ENCODE peak calls at places on chromosomes 12 and 14, in five cellular contexts. One of them, this sample, is unnamed.

GRCh38 chr12:124621296-124621660 is 53.9 kb upstream of the NCOR2 start:
- DNase-seq in cardiac fibroblast: peak; percentile 83
- DNase-seq in MG63: peak; percentile 94
- DNase-seq in CD4-positive, alpha-beta memory T cell: no peak
- DNase-seq in cardiac muscle cell: no peak
- DNase-seq in this sample: no peak

GRCh38 chr12:101963703-101964102 is 86.3 kb downstream of the DRAM1 start:
- DNase-seq in cardiac muscle cell: no peak
- DNase-seq in MG63: peak; percentile 13
- DNase-seq in CD4-positive, alpha-beta memory T cell: no peak
- DNase-seq in cardiac fibroblast: peak; percentile 12
- DNase-seq in this sample: no peak

GRCh38 chr12:130401703-130402102 is 64.0 kb downstream of the PIWIL1 start:
- DNase-seq in MG63: no peak
- DNase-seq in cardiac muscle cell: peak; percentile 51
- DNase-seq in cardiac fibroblast: no peak
- DNase-seq in CD4-positive, alpha-beta memory T cell: no peak
- DNase-seq in this sample: no peak

GRCh38 chr12:70305794-70306193 is 60.3 kb upstream of the KCNMB4 start:
- DNase-seq in CD4-positive, alpha-beta memory T cell: no peak
- DNase-seq in cardiac muscle cell: no peak
- DNase-seq in MG63: no peak
- DNase-seq in cardiac fibroblast: no peak
- DNase-seq in this sample: no peak

GRCh38 chr12:52439420-52439819 is 5.2 kb upstream of the KRT75 start:
- DNase-seq in MG63: no peak
- DNase-seq in cardiac muscle cell: no peak
- DNase-seq in CD4-positive, alpha-beta memory T cell: no peak
- DNase-seq in cardiac fibroblast: no peak
- DNase-seq in this sample: no peak

GRCh38 chr14:99564256-99564902 is 39.6 kb downstream of the CCDC85C start:
- DNase-seq in cardiac muscle cell: peak; percentile 82
- DNase-seq in CD4-positive, alpha-beta memory T cell: no peak
- DNase-seq in MG63: no peak
- DNase-seq in cardiac fibroblast: peak; percentile 94
- DNase-seq in this sample: no peak

GRCh38 chr12:38639625-38640024 is 265.8 kb downstream of the CPNE8 start:
- DNase-seq in MG63: no peak
- DNase-seq in CD4-positive, alpha-beta memory T cell: no peak
- DNase-seq in cardiac muscle cell: no peak
- DNase-seq in cardiac fibroblast: no peak
- DNase-seq in this sample: no peak

GRCh38 chr14:78933948-78934524 is 763.9 kb downstream of the NRXN3 start:
- DNase-seq in cardiac fibroblast: peak; percentile 60
- DNase-seq in CD4-positive, alpha-beta memory T cell: no peak
- DNase-seq in cardiac muscle cell: peak; percentile 33
- DNase-seq in MG63: no peak
- DNase-seq in this sample: no peak

GRCh38 chr12:48956279-48957140 is 777 bp downstream of the ARF3 start:
- DNase-seq in CD4-positive, alpha-beta memory T cell: no peak
- DNase-seq in MG63: peak; percentile 92
- DNase-seq in cardiac muscle cell: peak; percentile 95
- DNase-seq in cardiac fibroblast: peak; percentile 98
- DNase-seq in this sample: peak; percentile 83

GRCh38 chr14:98138666-98139065 is 1133.3 kb downstream of the BCL11B start:
- DNase-seq in cardiac fibroblast: peak; percentile 10
- DNase-seq in CD4-positive, alpha-beta memory T cell: peak; percentile 81
- DNase-seq in MG63: no peak
- DNase-seq in cardiac muscle cell: peak; percentile 55
- DNase-seq in this sample: peak; percentile 15

GRCh38 chr14:20427231-20428009 is 8.5 kb downstream of the KLHL33 start:
- DNase-seq in CD4-positive, alpha-beta memory T cell: no peak
- DNase-seq in MG63: no peak
- DNase-seq in cardiac muscle cell: no peak
- DNase-seq in cardiac fibroblast: peak; percentile 54
- DNase-seq in this sample: peak; percentile 63

GRCh38 chr14:55739967-55740707 is 160.1 kb downstream of the KTN1 start:
- DNase-seq in MG63: peak; percentile 64
- DNase-seq in CD4-positive, alpha-beta memory T cell: no peak
- DNase-seq in cardiac fibroblast: peak; percentile 48
- DNase-seq in cardiac muscle cell: no peak
- DNase-seq in this sample: no peak

GRCh38 chr12:77914089-77914488 is 83.4 kb downstream of the NAV3 start:
- DNase-seq in CD4-positive, alpha-beta memory T cell: no peak
- DNase-seq in MG63: no peak
- DNase-seq in cardiac fibroblast: peak; percentile 15
- DNase-seq in cardiac muscle cell: no peak
- DNase-seq in this sample: no peak

GRCh38 chr12:80443974-80444666 is at the start of gene PTPRQ:
- DNase-seq in cardiac fibroblast: peak; percentile 70
- DNase-seq in MG63: no peak
- DNase-seq in cardiac muscle cell: no peak
- DNase-seq in CD4-positive, alpha-beta memory T cell: no peak
- DNase-seq in this sample: no peak

GRCh38 chr14:75068294-75069020 is 984 bp upstream of the ZC2HC1C start:
- DNase-seq in MG63: no peak
- DNase-seq in cardiac muscle cell: no peak
- DNase-seq in CD4-positive, alpha-beta memory T cell: no peak
- DNase-seq in cardiac fibroblast: peak; percentile 31
- DNase-seq in this sample: no peak

GRCh38 chr14:75069811-75070145 is 337 bp downstream of the ZC2HC1C start:
- DNase-seq in CD4-positive, alpha-beta memory T cell: no peak
- DNase-seq in cardiac muscle cell: peak; percentile 45
- DNase-seq in MG63: no peak
- DNase-seq in cardiac fibroblast: no peak
- DNase-seq in this sample: no peak

GRCh38 chr14:75067212-75067611 is 2.2 kb upstream of the ZC2HC1C start:
- DNase-seq in cardiac muscle cell: no peak
- DNase-seq in MG63: no peak
- DNase-seq in cardiac fibroblast: no peak
- DNase-seq in CD4-positive, alpha-beta memory T cell: no peak
- DNase-seq in this sample: no peak

GRCh38 chr14:75070383-75070782 is 942 bp downstream of the ZC2HC1C start:
- DNase-seq in cardiac muscle cell: no peak
- DNase-seq in cardiac fibroblast: no peak
- DNase-seq in MG63: no peak
- DNase-seq in CD4-positive, alpha-beta memory T cell: no peak
- DNase-seq in this sample: no peak

GRCh38 chr14:75069021-75069810 is at the start of gene ZC2HC1C:
- DNase-seq in CD4-positive, alpha-beta memory T cell: peak; percentile 51
- DNase-seq in MG63: peak; percentile 87
- DNase-seq in cardiac fibroblast: peak; percentile 94
- DNase-seq in cardiac muscle cell: peak; percentile 95
- DNase-seq in this sample: peak; percentile 40
- H3K4me3 ChIP-seq in CD4-positive, alpha-beta memory T cell: peak within 1 kb of the TSS; percentile 58
- H3K4me3 ChIP-seq in MG63: peak within 1 kb of the TSS; percentile 45
- H3K4me3 ChIP-seq in cardiac fibroblast: peak within 1 kb of the TSS; percentile 64
- H3K4me3 ChIP-seq in cardiac muscle cell: peak within 1 kb of the TSS; percentile 58
- H3K4me3 ChIP-seq in this sample: peak within 1 kb of the TSS; percentile 40

GRCh38 chr12:34348836-34349672 is 326.8 kb downstream of the ALG10 start:
- DNase-seq in cardiac muscle cell: no peak
- DNase-seq in CD4-positive, alpha-beta memory T cell: no peak
- DNase-seq in cardiac fibroblast: no peak
- DNase-seq in MG63: no peak
- DNase-seq in this sample: no peak

GRCh38 chr12:34349673-34349961 is 327.3 kb downstream of the ALG10 start:
- DNase-seq in cardiac muscle cell: no peak
- DNase-seq in CD4-positive, alpha-beta memory T cell: no peak
- DNase-seq in MG63: no peak
- DNase-seq in cardiac fibroblast: no peak
- DNase-seq in this sample: no peak

GRCh38 chr12:34348064-34348463 is 325.8 kb downstream of the ALG10 start:
- DNase-seq in cardiac muscle cell: no peak
- DNase-seq in cardiac fibroblast: no peak
- DNase-seq in MG63: no peak
- DNase-seq in CD4-positive, alpha-beta memory T cell: no peak
- DNase-seq in this sample: no peak

GRCh38 chr12:34352098-34352497 is 329.8 kb downstream of the ALG10 start:
- DNase-seq in MG63: no peak
- DNase-seq in CD4-positive, alpha-beta memory T cell: no peak
- DNase-seq in cardiac fibroblast: no peak
- DNase-seq in cardiac muscle cell: no peak
- DNase-seq in this sample: no peak

GRCh38 chr12:34350092-34351041 is 328.1 kb downstream of the ALG10 start:
- DNase-seq in MG63: no peak
- DNase-seq in cardiac muscle cell: no peak
- DNase-seq in cardiac fibroblast: no peak
- DNase-seq in CD4-positive, alpha-beta memory T cell: no peak
- DNase-seq in this sample: no peak
- H3K4me3 ChIP-seq in MG63: no peak overlapping the region
- H3K4me3 ChIP-seq in cardiac muscle cell: no peak overlapping the region
- H3K4me3 ChIP-seq in cardiac fibroblast: no peak overlapping the region
- H3K4me3 ChIP-seq in CD4-positive, alpha-beta memory T cell: no peak overlapping the region
- H3K4me3 ChIP-seq in this sample: no peak overlapping the region

GRCh38 chr12:71556881-71557280 is 106.8 kb downstream of the ZFC3H1 start:
- DNase-seq in MG63: peak; percentile 83
- DNase-seq in cardiac fibroblast: peak; percentile 65
- DNase-seq in CD4-positive, alpha-beta memory T cell: no peak
- DNase-seq in cardiac muscle cell: no peak
- DNase-seq in this sample: no peak
- H3K4me3 ChIP-seq in MG63: no peak overlapping the region
- H3K4me3 ChIP-seq in cardiac fibroblast: no peak overlapping the region
- H3K4me3 ChIP-seq in CD4-positive, alpha-beta memory T cell: no peak overlapping the region
- H3K4me3 ChIP-seq in cardiac muscle cell: no peak overlapping the region
- H3K4me3 ChIP-seq in this sample: no peak overlapping the region

GRCh38 chr14:104149617-104150141 is 11.3 kb downstream of the KIF26A start:
- DNase-seq in cardiac fibroblast: peak; percentile 12
- DNase-seq in CD4-positive, alpha-beta memory T cell: no peak
- DNase-seq in cardiac muscle cell: peak; percentile 60
- DNase-seq in MG63: peak; percentile 29
- DNase-seq in this sample: peak; percentile 26
- H3K4me3 ChIP-seq in cardiac fibroblast: no peak overlapping the region
- H3K4me3 ChIP-seq in CD4-positive, alpha-beta memory T cell: no peak overlapping the region
- H3K4me3 ChIP-seq in cardiac muscle cell: no peak overlapping the region
- H3K4me3 ChIP-seq in MG63: no peak overlapping the region
- H3K4me3 ChIP-seq in this sample: no peak overlapping the region

DNA sequence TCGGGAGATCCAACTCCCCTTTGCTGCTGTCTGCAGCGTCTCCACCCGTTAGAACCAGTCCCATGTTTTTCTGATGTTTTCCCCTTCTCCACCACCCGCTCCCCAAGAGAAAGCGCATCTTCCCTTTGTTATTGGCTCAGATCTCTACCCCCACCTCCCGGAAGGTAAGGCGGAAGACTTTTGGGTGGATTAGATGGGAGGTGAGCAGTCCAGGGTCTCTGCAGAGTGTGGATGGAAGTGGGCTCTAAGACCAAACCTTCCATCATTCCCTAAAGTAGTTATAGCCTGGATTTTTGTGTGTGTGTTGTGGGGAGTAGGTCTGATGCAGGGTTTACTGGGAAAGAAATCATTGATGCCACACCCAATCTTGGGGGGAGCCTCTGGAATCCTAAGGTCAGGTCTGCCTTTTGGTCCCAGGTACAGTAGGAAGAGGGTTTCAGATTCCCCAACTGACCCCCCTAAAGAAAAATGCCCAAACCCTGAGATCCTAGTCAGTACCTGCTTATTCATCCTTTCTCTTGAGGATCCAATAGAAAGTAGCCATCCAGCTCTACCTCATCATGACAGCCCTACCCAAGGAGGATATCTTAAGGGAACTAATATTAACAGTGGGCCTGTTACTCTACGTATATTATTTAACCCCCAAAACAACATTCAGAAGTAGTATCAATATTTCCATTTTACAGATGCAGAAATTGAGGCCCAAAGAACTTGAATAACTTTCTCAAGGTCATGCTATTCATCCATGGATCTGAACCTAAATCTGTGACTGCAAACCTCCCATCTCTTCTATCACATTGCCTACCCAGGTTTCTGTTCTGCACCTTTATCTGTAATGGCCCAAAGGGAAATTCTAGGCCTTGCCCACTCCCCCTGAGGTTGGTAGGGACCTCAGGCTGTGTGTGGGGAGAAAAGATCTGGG is 1.0 kb downstream of the KIF5A start:
- DNase-seq in MG63: no peak
- DNase-seq in cardiac fibroblast: no peak
- DNase-seq in cardiac muscle cell: no peak
- DNase-seq in CD4-positive, alpha-beta memory T cell: no peak
- DNase-seq in this sample: no peak
- H3K4me3 ChIP-seq in MG63: no peak overlapping the region
- H3K4me3 ChIP-seq in cardiac fibroblast: no peak overlapping the region
- H3K4me3 ChIP-seq in cardiac muscle cell: no peak overlapping the region
- H3K4me3 ChIP-seq in CD4-positive, alpha-beta memory T cell: no peak overlapping the region
- H3K4me3 ChIP-seq in this sample: no peak overlapping the region

GRCh38 chr12:94263011-94263786 is 114.8 kb downstream of the PLXNC1 start:
- DNase-seq in cardiac fibroblast: no peak
- DNase-seq in CD4-positive, alpha-beta memory T cell: peak; percentile 63
- DNase-seq in MG63: no peak
- DNase-seq in cardiac muscle cell: no peak
- DNase-seq in this sample: peak; percentile 87
- H3K4me3 ChIP-seq in cardiac fibroblast: peak overlapping the region; percentile 62
- H3K4me3 ChIP-seq in CD4-positive, alpha-beta memory T cell: peak overlapping the region; percentile 84
- H3K4me3 ChIP-seq in MG63: peak overlapping the region; percentile 54
- H3K4me3 ChIP-seq in cardiac muscle cell: no peak overlapping the region
- H3K4me3 ChIP-seq in this sample: peak overlapping the region; percentile 52

GRCh38 chr14:68728342-68729106 is 64.3 kb downstream of the ZFP36L1 start:
- DNase-seq in CD4-positive, alpha-beta memory T cell: no peak
- DNase-seq in cardiac muscle cell: no peak
- DNase-seq in MG63: no peak
- DNase-seq in cardiac fibroblast: no peak
- DNase-seq in this sample: no peak
- H3K4me3 ChIP-seq in CD4-positive, alpha-beta memory T cell: no peak overlapping the region
- H3K4me3 ChIP-seq in cardiac muscle cell: no peak overlapping the region
- H3K4me3 ChIP-seq in MG63: no peak overlapping the region
- H3K4me3 ChIP-seq in cardiac fibroblast: no peak overlapping the region
- H3K4me3 ChIP-seq in this sample: no peak overlapping the region

GRCh38 chr12:106348411-106348810 is 9.1 kb upstream of the POLR3B start:
- DNase-seq in CD4-positive, alpha-beta memory T cell: no peak
- DNase-seq in cardiac muscle cell: no peak
- DNase-seq in MG63: no peak
- DNase-seq in cardiac fibroblast: no peak
- DNase-seq in this sample: no peak

GRCh38 chr12:106343213-106343509 is 14.4 kb upstream of the POLR3B start:
- DNase-seq in CD4-positive, alpha-beta memory T cell: no peak
- DNase-seq in cardiac muscle cell: no peak
- DNase-seq in MG63: no peak
- DNase-seq in cardiac fibroblast: no peak
- DNase-seq in this sample: no peak

GRCh38 chr12:106345739-106346138 is 11.8 kb upstream of the POLR3B start:
- DNase-seq in MG63: peak; percentile 30
- DNase-seq in cardiac muscle cell: peak; percentile 68
- DNase-seq in cardiac fibroblast: peak; percentile 71
- DNase-seq in CD4-positive, alpha-beta memory T cell: no peak
- DNase-seq in this sample: no peak

GRCh38 chr12:106341086-106341879 is 16.3 kb upstream of the POLR3B start:
- DNase-seq in MG63: no peak
- DNase-seq in CD4-positive, alpha-beta memory T cell: no peak
- DNase-seq in cardiac fibroblast: no peak
- DNase-seq in cardiac muscle cell: peak; percentile 31
- DNase-seq in this sample: no peak

GRCh38 chr12:106342397-106343212 is 14.9 kb upstream of the POLR3B start:
- DNase-seq in CD4-positive, alpha-beta memory T cell: no peak
- DNase-seq in MG63: peak; percentile 83
- DNase-seq in cardiac muscle cell: peak; percentile 75
- DNase-seq in cardiac fibroblast: peak; percentile 84
- DNase-seq in this sample: no peak
- H3K4me3 ChIP-seq in CD4-positive, alpha-beta memory T cell: no peak overlapping the region
- H3K4me3 ChIP-seq in MG63: peak overlapping the region; percentile 33
- H3K4me3 ChIP-seq in cardiac muscle cell: no peak overlapping the region
- H3K4me3 ChIP-seq in cardiac fibroblast: peak overlapping the region; percentile 42
- H3K4me3 ChIP-seq in this sample: no peak overlapping the region

This sample was measured in HL-60.